ENCODE peak calls at places on chromosomes 3 and 15, in seven cellular contexts. D is WERI-Rb-1; F is activated CD8-positive, alpha-beta T cell treated with anti-CD3 and anti-CD28 coated beads, Interleukin-2, amount 10 ng/mL, durations not matched to agents 7 days and 5 days; O is transverse colon; X is cardiac muscle cell; J is small intestine; R is stimulated activated CD4-positive, alpha-beta T cell treated with anti-CD3 and anti-CD28 coated beads, Interleukin-2, amount 100 ng/mL, for 48 hours. M is an unnamed sample.

GRCh38 chr3:184223946-184224345 is 5.4 kb upstream of the VWA5B2 start:
- DNase-seq in D (no peak), F (no peak), O (no peak), X (no peak), J (no peak), R (no peak), M (no peak)

GRCh38 chr15:59997070-59997701 is 6.9 kb upstream of the FOXB1 start:
- DNase-seq in D (peak), F (peak), O (no peak), X (no peak), J (no peak), R (no peak), M (peak)

GRCh38 chr3:84772841-84773240 is 185.9 kb upstream of the CADM2 start:
- DNase-seq in D (no peak), F (no peak), O (no peak), X (no peak), J (no peak), R (no peak), M (no peak)

GRCh38 chr15:74906193-74906449 is 530 bp downstream of the FAM219B start:
- DNase-seq in D (peak), F (peak), O (peak), X (peak), J (peak), R (no peak), M (peak)

GRCh38 chr3:5479229-5479799 is 291.8 kb downstream of the EDEM1 start:
- DNase-seq in D (no peak), F (no peak), O (peak), X (no peak), J (peak), R (no peak), M (no peak)

GRCh38 chr3:132343018-132343612 is 25.9 kb downstream of the ACP3 start:
- DNase-seq in D (peak), F (peak), O (peak), X (peak), J (peak), R (peak), M (peak)

GRCh38 chr3:72665103-72665502 is 183.1 kb downstream of the SHQ1 start:
- DNase-seq in D (no peak), F (no peak), O (no peak), X (no peak), J (no peak), R (no peak), M (no peak)

GRCh38 chr3:193874512-193874911 is 261.4 kb upstream of the HES1 start:
- DNase-seq in D (no peak), F (no peak), O (no peak), X (no peak), J (no peak), R (no peak), M (no peak)

GRCh38 chr3:8851703-8852102 is 82.3 kb upstream of the OXTR start:
- DNase-seq in D (no peak), F (no peak), O (no peak), X (peak), J (no peak), R (no peak), M (no peak)

GRCh38 chr15:80615783-80616391 is 79.2 kb upstream of the ABHD17C start:
- DNase-seq in D (peak), F (no peak), O (peak), X (peak), J (peak), R (no peak), M (no peak)

GRCh38 chr15:27668471-27669220 is 430.5 kb downstream of the OCA2 start:
- DNase-seq in D (no peak), F (no peak), O (no peak), X (no peak), J (no peak), R (no peak), M (no peak)

GRCh38 chr3:153856932-153857331 is 264.3 kb upstream of the ARHGEF26 start:
- DNase-seq in D (no peak), F (no peak), O (no peak), X (no peak), J (no peak), R (no peak), M (no peak)

GRCh38 chr3:129697229-129697970 is 90.9 kb upstream of the PLXND1 start:
- DNase-seq in D (no peak), F (no peak), O (no peak), X (no peak), J (peak), R (no peak), M (no peak)

GRCh38 chr3:125116311-125117069 is 60.7 kb upstream of the HEG1 start:
- DNase-seq in D (no peak), F (peak), O (no peak), X (peak), J (no peak), R (no peak), M (no peak)

GRCh38 chr15:39474657-39475056 is 106.2 kb upstream of the THBS1 start:
- DNase-seq in D (no peak), F (no peak), O (no peak), X (peak), J (no peak), R (no peak), M (no peak)

GRCh38 chr3:38558864-38559263 is 62.7 kb downstream of the EXOG start:
- DNase-seq in D (peak), F (no peak), O (no peak), X (no peak), J (no peak), R (no peak), M (no peak)

GRCh38 chr3:160869825-160870224 is 113.8 kb downstream of the PPM1L start:
- DNase-seq in D (peak), F (no peak), O (no peak), X (peak), J (no peak), R (no peak), M (no peak)

GRCh38 chr15:56913241-56913640 is 5.2 kb upstream of the TCF12 start:
- DNase-seq in D (no peak), F (no peak), O (no peak), X (peak), J (no peak), R (no peak), M (no peak)

GRCh38 chr3:143775401-143775970 is 72.8 kb downstream of the SLC9A9 start:
- DNase-seq in D (no peak), F (peak), O (no peak), X (peak), J (peak), R (no peak), M (peak)

GRCh38 chr3:182909318-182910040 is 70.9 kb downstream of the DCUN1D1 start:
- DNase-seq in D (no peak), F (no peak), O (no peak), X (peak), J (no peak), R (no peak), M (no peak)

GRCh38 chr3:161413127-161413854 is 42.0 kb upstream of the SPTSSB start:
- DNase-seq in D (no peak), F (no peak), O (no peak), X (peak), J (no peak), R (no peak), M (no peak)

GRCh38 chr3:47761046-47761445 is 20.6 kb downstream of the SMARCC1 start:
- DNase-seq in D (no peak), F (no peak), O (no peak), X (no peak), J (no peak), R (no peak), M (no peak)

GRCh38 chr3:127677541-127678314 is 5.0 kb downstream of the ABTB1 start:
- DNase-seq in D (peak), F (no peak), O (no peak), X (no peak), J (no peak), R (no peak), M (no peak)

GRCh38 chr3:72896996-72897757 is 9.3 kb downstream of the GXYLT2 start:
- DNase-seq in D (no peak), F (no peak), O (no peak), X (peak), J (no peak), R (no peak), M (no peak)

GRCh38 chr3:174023445-174023844 is 625.9 kb downstream of the NLGN1 start:
- DNase-seq in D (no peak), F (no peak), O (no peak), X (no peak), J (no peak), R (no peak), M (no peak)

GRCh38 chr3:8757551-8758518 is 11.6 kb downstream of the OXTR start:
- DNase-seq in D (no peak), F (no peak), O (no peak), X (peak), J (no peak), R (no peak), M (no peak)

GRCh38 chr15:75644376-75644775 is 3.3 kb upstream of the SNX33 start:
- DNase-seq in D (no peak), F (no peak), O (no peak), X (no peak), J (no peak), R (no peak), M (no peak)

GRCh38 chr3:45381168-45381852 is 7.1 kb upstream of the LARS2 start:
- DNase-seq in D (peak), F (no peak), O (peak), X (peak), J (no peak), R (no peak), M (peak)

GRCh38 chr15:38148476-38148875 is 104.2 kb upstream of the SPRED1 start:
- DNase-seq in D (no peak), F (no peak), O (no peak), X (no peak), J (no peak), R (no peak), M (no peak)

GRCh38 chr3:171646357-171647133 is 163.7 kb downstream of the PLD1 start:
- DNase-seq in D (peak), F (no peak), O (no peak), X (peak), J (peak), R (no peak), M (no peak)

GRCh38 chr15:41502787-41503668 is 9.4 kb downstream of the ITPKA start:
- DNase-seq in D (no peak), F (no peak), O (no peak), X (no peak), J (no peak), R (no peak), M (no peak)

GRCh38 chr3:4225005-4225471 is 78.1 kb upstream of the SETMAR start:
- DNase-seq in D (no peak), F (no peak), O (no peak), X (no peak), J (no peak), R (no peak), M (no peak)

GRCh38 chr3:36893137-36893557 is 51.7 kb downstream of the TRANK1 start:
- DNase-seq in D (no peak), F (peak), O (no peak), X (peak), J (peak), R (no peak), M (peak)

GRCh38 chr3:165532851-165533250 is 304.4 kb downstream of the BCHE start:
- DNase-seq in D (no peak), F (no peak), O (no peak), X (no peak), J (no peak), R (no peak), M (no peak)

GRCh38 chr3:195870442-195870841 is 37.9 kb downstream of the TNK2 start:
- DNase-seq in D (no peak), F (no peak), O (peak), X (no peak), J (peak), R (no peak), M (no peak)

GRCh38 chr15:83292317-83292716 is 7.9 kb upstream of the BNC1 start:
- DNase-seq in D (no peak), F (no peak), O (no peak), X (no peak), J (no peak), R (no peak), M (no peak)

GRCh38 chr3:46845860-46846623 is 17.2 kb downstream of the MYL3 start:
- DNase-seq in D (peak), F (peak), O (peak), X (peak), J (peak), R (peak), M (no peak)

GRCh38 chr3:25594007-25594502 is 70.7 kb downstream of the TOP2B start:
- DNase-seq in D (peak), F (peak), O (no peak), X (peak), J (peak), R (no peak), M (peak)